ENCODE peak calls at places on chromosomes 4 and X, in seven cellular contexts. U is breast epithelium, J is HCT116, D is transverse colon, R is H1, I is endothelial cell of umbilical vein, C is sigmoid colon. P is an unnamed sample. For H3K27me3, the result is how much of the 10 kb centered on the place peaks cover.

GRCh38 chr4:104747635-104748034 is 252.9 kb upstream of the CXXC4 start:
- DNase-seq in U (no peak), J (peak), D (no peak), R (no peak), I (no peak), C (no peak), P (no peak)

GRCh38 chr4:115596265-115597001 is 483.0 kb upstream of the NDST4 start:
- DNase-seq in U (no peak), J (no peak), D (no peak), R (peak), I (no peak), C (no peak), P (no peak)

GRCh38 chr4:1356181-1356998 is 9.4 kb downstream of the UVSSA start:
- DNase-seq in U (peak), J (no peak), D (peak), R (peak), I (peak), C (no peak), P (peak)

GRCh38 chr4:125198916-125199315 is 115.8 kb upstream of the FAT4 start:
- DNase-seq in U (no peak), J (no peak), D (no peak), R (no peak), I (peak), C (no peak), P (no peak)

GRCh38 chrX:141278306-141278705 is 36.0 kb upstream of the SPANXC start:
- DNase-seq in U (no peak), J (no peak), D (no peak), R (no peak), I (peak), C (no peak), P (no peak)

GRCh38 chr4:188400456-188400855 is 261.2 kb downstream of the TRIML1 start:
- DNase-seq in U (peak), J (no peak), D (no peak), R (no peak), I (no peak), C (no peak), P (no peak)

GRCh38 chr4:101393256-101393655 is 45.9 kb upstream of the PPP3CA start:
- DNase-seq in U (no peak), J (peak), D (no peak), R (no peak), I (no peak), C (no peak), P (no peak)

GRCh38 chrX:44931441-44931973 is 58.5 kb downstream of the KDM6A start:
- DNase-seq in U (no peak), J (no peak), D (no peak), R (no peak), I (no peak), C (no peak), P (no peak)

GRCh38 chr4:154142664-154143063 is 348.9 kb downstream of the DCHS2 start:
- DNase-seq in U (no peak), J (no peak), D (no peak), R (no peak), I (no peak), C (no peak), P (no peak)

GRCh38 chr4:74768857-74769525 is 25.3 kb downstream of the BTC start:
- DNase-seq in U (no peak), J (peak), D (no peak), R (no peak), I (peak), C (no peak), P (no peak)

GRCh38 chrX:108268434-108269080 is 169.7 kb downstream of the COL4A6 start:
- DNase-seq in U (no peak), J (no peak), D (no peak), R (no peak), I (peak), C (no peak), P (no peak)

GRCh38 chr4:8345053-8345945 is 75.7 kb downstream of the HTRA3 start:
- DNase-seq in U (no peak), J (no peak), D (no peak), R (no peak), I (no peak), C (no peak), P (no peak)

GRCh38 chr4:5893013-5893580 is at the start of gene CRMP1:
- DNase-seq in U (no peak), J (no peak), D (no peak), R (no peak), I (no peak), C (no peak), P (no peak)

GRCh38 chrX:102624105-102624504 is 24.8 kb downstream of the ARMCX5 start:
- DNase-seq in U (no peak), J (no peak), D (no peak), R (no peak), I (no peak), C (no peak), P (no peak)

GRCh38 chrX:135477576-135477975 is 42.9 kb upstream of the INTS6L start:
- DNase-seq in U (peak), J (peak), D (peak), R (peak), I (peak), C (peak), P (no peak)

GRCh38 chr4:133968174-133968573 is 233.4 kb downstream of the PABPC4L start:
- DNase-seq in U (no peak), J (no peak), D (no peak), R (no peak), I (peak), C (no peak), P (no peak)

GRCh38 chr4:7506572-7506971 is 71.8 kb upstream of the PSAPL1 start:
- DNase-seq in U (no peak), J (no peak), D (no peak), R (no peak), I (no peak), C (no peak), P (no peak)

GRCh38 chrX:68498044-68498507 is 775 bp upstream of the YIPF6 start:
- DNase-seq in U (no peak), J (no peak), D (no peak), R (no peak), I (no peak), C (no peak), P (no peak)

GRCh38 chr4:39987505-39987904 is 9.8 kb upstream of the PDS5A start:
- DNase-seq in U (no peak), J (no peak), D (no peak), R (no peak), I (no peak), C (peak), P (no peak)

GRCh38 chrX:140712413-140713173 is 3.0 kb downstream of the LINC00632 start:
- DNase-seq in U (peak), J (no peak), D (peak), R (peak), I (no peak), C (peak), P (no peak)

GRCh38 chrX:31038585-31039326 is 33.1 kb downstream of the FTHL17 start:
- DNase-seq in U (no peak), J (no peak), D (peak), R (no peak), I (peak), C (no peak), P (no peak)

GRCh38 chr4:27123050-27123768 is 262.6 kb downstream of the STIM2 start:
- DNase-seq in U (no peak), J (peak), D (peak), R (peak), I (no peak), C (no peak), P (no peak)

GRCh38 chrX:15594371-15594770 is 6.4 kb downstream of the ACE2 start:
- DNase-seq in U (no peak), J (no peak), D (no peak), R (no peak), I (no peak), C (no peak), P (no peak)

GRCh38 chr4:102832667-102833066 is 5.3 kb upstream of the UBE2D3 start:
- DNase-seq in U (no peak), J (no peak), D (no peak), R (no peak), I (no peak), C (no peak), P (no peak)

GRCh38 chr4:151540728-151541437 is 131.9 kb downstream of the FHIP1A start:
- DNase-seq in U (peak), J (peak), D (peak), R (no peak), I (peak), C (no peak), P (no peak)

GRCh38 chr4:178917756-178918155 is 1475.5 kb upstream of the AGA start:
- DNase-seq in U (no peak), J (no peak), D (no peak), R (no peak), I (no peak), C (no peak), P (no peak)

GRCh38 chrX:33339219-33339618 is 127.9 kb upstream of the DMD start:
- DNase-seq in U (no peak), J (no peak), D (no peak), R (no peak), I (no peak), C (no peak), P (no peak)

GRCh38 chr4:15444276-15444675 is 16.4 kb downstream of the C1QTNF7 start:
- DNase-seq in U (no peak), J (no peak), D (no peak), R (no peak), I (no peak), C (no peak), P (no peak)

GRCh38 chr4:114479595-114479994 is 119.0 kb upstream of the UGT8 start:
- DNase-seq in U (no peak), J (no peak), D (no peak), R (no peak), I (no peak), C (no peak), P (no peak)

GRCh38 chr4:24973471-24974251 is 57.1 kb downstream of the LGI2 start:
- DNase-seq in U (peak), J (no peak), D (peak), R (no peak), I (no peak), C (peak), P (peak)

GRCh38 chr4:31291238-31291637 is 571.1 kb downstream of the PCDH7 start:
- DNase-seq in U (no peak), J (no peak), D (no peak), R (peak), I (no peak), C (no peak), P (no peak)

GRCh38 chr4:115233600-115233999 is 120.2 kb upstream of the NDST4 start:
- DNase-seq in U (no peak), J (no peak), D (no peak), R (no peak), I (no peak), C (no peak), P (no peak)

GRCh38 chr4:182288534-182288933 is 45.3 kb downstream of the TENM3 start:
- DNase-seq in U (no peak), J (no peak), D (no peak), R (no peak), I (no peak), C (no peak), P (no peak)

GRCh38 chr4:119666653-119667091 is 38.1 kb upstream of the PDE5A start:
- DNase-seq in U (no peak), J (no peak), D (no peak), R (no peak), I (no peak), C (no peak), P (no peak)

GRCh38 chr4:185405296-185405999 is 8.8 kb downstream of the ANKRD37 start:
- DNase-seq in U (no peak), J (no peak), D (no peak), R (no peak), I (no peak), C (no peak), P (no peak)
- TF ChIP-seq POLR2AphosphoS5 in U (no peak), J (no peak), D (no peak), R (no peak), I (no peak), C (no peak), P (no peak)

GRCh38 chr4:148442830-148443549 is 776 bp upstream of the NR3C2 start:
- DNase-seq in U (no peak), J (no peak), D (peak), R (no peak), I (peak), C (peak), P (peak)
- H3K27me3 ChIP-seq in U (under half), J (under half), D (under half), R (under half), I (under half), C (under half), P (under half)

GRCh38 chrX:134374294-134374693 is 85.7 kb upstream of the HPRT1 start:
- DNase-seq in U (no peak), J (no peak), D (no peak), R (no peak), I (peak), C (no peak), P (no peak)
- H3K4me3 ChIP-seq in U (peak), J (peak), D (peak), R (peak), I (peak), C (peak), P (peak)

GRCh38 chr4:73231518-73232487 is 26.8 kb downstream of the ANKRD17 start:
- DNase-seq in U (no peak), J (no peak), D (peak), R (no peak), I (no peak), C (no peak), P (no peak)
- TF ChIP-seq POLR2AphosphoS5 in U (no peak), J (no peak), D (no peak), R (no peak), I (no peak), C (no peak), P (no peak)

GRCh38 chrX:72142094-72142843 is 10.6 kb upstream of the RTL5 start:
- DNase-seq in U (no peak), J (no peak), D (no peak), R (no peak), I (no peak), C (no peak), P (no peak)

GRCh38 chrX:72146527-72146926 is 14.8 kb upstream of the RTL5 start:
- DNase-seq in U (no peak), J (no peak), D (no peak), R (no peak), I (no peak), C (no peak), P (no peak)

GRCh38 chrX:72142931-72143709 is 11.4 kb upstream of the RTL5 start:
- DNase-seq in U (no peak), J (no peak), D (no peak), R (no peak), I (no peak), C (no peak), P (no peak)

GRCh38 chrX:72141372-72142004 is 9.8 kb upstream of the RTL5 start:
- DNase-seq in U (no peak), J (no peak), D (no peak), R (no peak), I (no peak), C (no peak), P (no peak)

GRCh38 chrX:72145181-72145580 is 13.5 kb upstream of the RTL5 start:
- DNase-seq in U (no peak), J (no peak), D (no peak), R (no peak), I (no peak), C (no peak), P (no peak)
- H3K27me3 ChIP-seq in U (under half), J (under half), D (under half), R (under half), I (under half), C (under half), P (under half)

GRCh38 chr4:138851626-138852443 is 163.7 kb upstream of the NOCT start:
- DNase-seq in U (no peak), J (no peak), D (no peak), R (no peak), I (no peak), C (no peak), P (no peak)
- H3K4me3 ChIP-seq in U (peak), J (no peak), D (no peak), R (peak), I (no peak), C (no peak), P (no peak)

GRCh38 chr4:73252001-73252400 is 6.6 kb downstream of the ANKRD17 start:
- DNase-seq in U (no peak), J (no peak), D (no peak), R (no peak), I (no peak), C (no peak), P (no peak)
- TF ChIP-seq POLR2AphosphoS5 in U (no peak), J (no peak), D (no peak), R (no peak), I (no peak), C (no peak), P (no peak)

GRCh38 chrX:627995-628394 is 2.6 kb upstream of the SHOX start:
- DNase-seq in U (no peak), J (no peak), D (no peak), R (no peak), I (no peak), C (no peak), P (no peak)
- H3K27me3 ChIP-seq in U (under half), J (under half), D (half or more), R (half or more), I (under half), C (half or more), P (half or more)

GRCh38 chrX:103780701-103781402 is 4.2 kb downstream of the PLP1 start:
- DNase-seq in U (no peak), J (no peak), D (no peak), R (no peak), I (no peak), C (no peak), P (no peak)
- H3K4me3 ChIP-seq in U (no peak), J (no peak), D (no peak), R (no peak), I (no peak), C (no peak), P (no peak)